ENCODE peak calls at places on chromosomes 12 and 14, in eight cellular contexts. T is heart left ventricle, J is prostate gland, D is transverse colon, O is stomach, V is esophagus squamous epithelium, Q is Peyer's patch, U is ovary. L is an unnamed sample.

GRCh38 chr12:30197392-30198047 is 413.8 kb upstream of the TMTC1 start:
- DNase-seq in D (no peak), V (no peak), Q (no peak), U (no peak), T (no peak), J (no peak), O (no peak), L (no peak)

GRCh38 chr12:114408881-114409795 is 3.2 kb upstream of the TBX5 start:
- DNase-seq in O (no peak), Q (no peak), V (no peak), J (no peak), T (peak), U (no peak), D (no peak), L (no peak)

GRCh38 chr12:75812341-75813018 is 219.1 kb downstream of the PHLDA1 start:
- DNase-seq in Q (no peak), T (no peak), V (no peak), D (no peak), O (no peak), J (no peak), U (no peak), L (no peak)

GRCh38 chr12:4164591-4165558 is 108.7 kb upstream of the CCND2 start:
- DNase-seq in V (no peak), U (peak), Q (peak), D (peak), T (peak), O (peak), J (no peak), L (no peak)

GRCh38 chr14:81256289-81256960 is 35.7 kb upstream of the GTF2A1 start:
- DNase-seq in O (no peak), T (no peak), V (no peak), J (no peak), Q (no peak), U (no peak), D (no peak), L (no peak)

GRCh38 chr14:79758985-79759384 is 452.3 kb downstream of the DIO2 start:
- DNase-seq in U (no peak), D (no peak), Q (no peak), O (no peak), V (no peak), T (no peak), J (no peak), L (no peak)

GRCh38 chr14:77955816-77956796 is 156.2 kb downstream of the ADCK1 start:
- DNase-seq in J (no peak), D (no peak), O (no peak), T (no peak), Q (no peak), U (no peak), V (no peak), L (no peak)

GRCh38 chr14:29716150-29716549 is 211.5 kb downstream of the PRKD1 start:
- DNase-seq in U (no peak), O (no peak), J (no peak), T (no peak), Q (no peak), V (no peak), D (no peak), L (no peak)

GRCh38 chr12:48816148-48816854 is 2.0 kb upstream of the CACNB3 start:
- DNase-seq in U (no peak), V (no peak), D (peak), Q (no peak), O (peak), J (peak), T (no peak), L (no peak)

GRCh38 chr12:93256258-93256969 is 121.3 kb upstream of the NUDT4 start:
- DNase-seq in O (no peak), U (no peak), J (no peak), Q (no peak), T (no peak), V (no peak), D (no peak), L (no peak)

GRCh38 chr14:75301666-75302325 is 23.2 kb downstream of the FOS start:
- DNase-seq in Q (no peak), D (peak), T (peak), J (no peak), V (no peak), U (peak), O (no peak), L (no peak)

GRCh38 chr12:118307069-118307954 is 65.4 kb downstream of the TAOK3 start:
- DNase-seq in D (no peak), U (no peak), J (no peak), T (no peak), V (no peak), O (no peak), Q (no peak), L (no peak)

GRCh38 chr14:58298477-58298879 is at the start of gene ARID4A:
- DNase-seq in J (no peak), D (peak), U (peak), O (peak), T (peak), Q (peak), V (peak), L (no peak)

GRCh38 chr12:63353559-63353958 is 202.6 kb upstream of the AVPR1A start:
- DNase-seq in J (no peak), V (no peak), T (no peak), U (no peak), O (no peak), Q (no peak), D (no peak), L (no peak)

GRCh38 chr12:32036477-32037263 is 70.0 kb upstream of the BICD1 start:
- DNase-seq in U (no peak), D (no peak), T (no peak), J (no peak), O (no peak), Q (no peak), V (no peak), L (no peak)

GRCh38 chr12:50848963-50849362 is 6.2 kb downstream of the TMPRSS12 start:
- DNase-seq in O (no peak), J (no peak), U (no peak), Q (no peak), V (no peak), D (no peak), T (no peak), L (no peak)

GRCh38 chr12:54299515-54300266 is 1.1 kb downstream of the NFE2 start:
- DNase-seq in O (no peak), J (no peak), T (no peak), Q (no peak), U (no peak), D (no peak), V (no peak), L (no peak)

GRCh38 chr14:77616133-77616453 is 344 bp downstream of the SPTLC2 start:
- DNase-seq in U (no peak), J (no peak), T (no peak), D (no peak), Q (no peak), V (no peak), O (no peak), L (no peak)

GRCh38 chr12:52139579-52140062 is 52.2 kb downstream of the KRT80 start:
- DNase-seq in O (peak), T (peak), Q (no peak), U (no peak), J (no peak), D (peak), V (no peak), L (no peak)

GRCh38 chr12:132560421-132560830 is 50.0 kb downstream of the LRCOL1 start:
- DNase-seq in U (peak), T (no peak), J (no peak), O (peak), Q (peak), V (no peak), D (peak), L (no peak)

GRCh38 chr12:132557291-132557968 is 53.0 kb downstream of the LRCOL1 start:
- DNase-seq in U (no peak), Q (no peak), D (no peak), O (no peak), J (no peak), V (no peak), T (no peak), L (no peak)

GRCh38 chr12:132559652-132560420 is 50.5 kb downstream of the LRCOL1 start:
- DNase-seq in J (peak), T (no peak), V (no peak), D (peak), O (peak), Q (peak), U (peak), L (peak)

GRCh38 chr12:132557969-132558856 is 52.2 kb downstream of the LRCOL1 start:
- DNase-seq in Q (peak), V (no peak), D (no peak), J (no peak), U (no peak), O (no peak), T (no peak), L (no peak)

DNA sequence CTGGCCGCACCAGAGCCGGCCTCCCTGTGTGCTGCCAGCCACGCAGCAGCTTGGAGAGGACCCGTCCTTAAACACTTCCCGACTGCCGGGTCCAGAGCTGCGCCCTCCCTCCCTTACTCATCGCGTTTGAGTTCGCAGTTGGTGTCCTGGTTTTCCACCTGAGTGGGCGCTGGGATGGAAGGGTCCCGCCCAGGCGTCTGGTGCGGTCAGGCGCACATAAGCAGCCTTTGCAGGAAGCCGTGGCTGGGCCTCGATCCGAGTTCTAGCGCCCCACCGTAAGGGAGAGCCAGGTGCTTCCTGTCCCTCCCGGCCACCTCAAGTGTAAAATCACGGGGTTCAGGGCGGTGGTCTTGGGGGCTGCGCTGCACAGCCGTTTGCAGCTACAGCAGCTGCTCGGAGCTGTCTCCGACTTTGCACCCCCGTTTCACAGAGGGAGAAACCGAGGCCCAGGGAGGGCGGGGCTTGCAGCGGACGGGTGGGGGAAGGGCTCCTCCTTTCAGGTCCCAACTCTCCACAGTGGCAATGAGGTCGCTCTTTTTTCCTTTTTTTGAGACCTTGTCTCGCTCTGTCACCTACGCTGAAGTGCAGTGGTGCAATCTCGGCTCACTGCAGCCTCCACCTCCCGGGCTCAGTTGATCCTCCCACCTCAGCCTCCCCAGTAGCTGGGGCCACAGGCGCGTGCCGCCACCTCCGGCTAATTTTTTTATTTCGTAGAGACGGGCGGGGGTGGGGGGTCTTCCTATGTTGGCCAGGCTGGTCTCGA is 51.3 kb downstream of the LRCOL1 start:
- DNase-seq in O (no peak), D (no peak), U (no peak), Q (peak), T (no peak), V (no peak), J (no peak), L (no peak)
- H3K4me3 ChIP-seq in O (peak), D (peak), U (peak), Q (peak), T (peak), V (peak), J (peak), L (peak)

DNA sequence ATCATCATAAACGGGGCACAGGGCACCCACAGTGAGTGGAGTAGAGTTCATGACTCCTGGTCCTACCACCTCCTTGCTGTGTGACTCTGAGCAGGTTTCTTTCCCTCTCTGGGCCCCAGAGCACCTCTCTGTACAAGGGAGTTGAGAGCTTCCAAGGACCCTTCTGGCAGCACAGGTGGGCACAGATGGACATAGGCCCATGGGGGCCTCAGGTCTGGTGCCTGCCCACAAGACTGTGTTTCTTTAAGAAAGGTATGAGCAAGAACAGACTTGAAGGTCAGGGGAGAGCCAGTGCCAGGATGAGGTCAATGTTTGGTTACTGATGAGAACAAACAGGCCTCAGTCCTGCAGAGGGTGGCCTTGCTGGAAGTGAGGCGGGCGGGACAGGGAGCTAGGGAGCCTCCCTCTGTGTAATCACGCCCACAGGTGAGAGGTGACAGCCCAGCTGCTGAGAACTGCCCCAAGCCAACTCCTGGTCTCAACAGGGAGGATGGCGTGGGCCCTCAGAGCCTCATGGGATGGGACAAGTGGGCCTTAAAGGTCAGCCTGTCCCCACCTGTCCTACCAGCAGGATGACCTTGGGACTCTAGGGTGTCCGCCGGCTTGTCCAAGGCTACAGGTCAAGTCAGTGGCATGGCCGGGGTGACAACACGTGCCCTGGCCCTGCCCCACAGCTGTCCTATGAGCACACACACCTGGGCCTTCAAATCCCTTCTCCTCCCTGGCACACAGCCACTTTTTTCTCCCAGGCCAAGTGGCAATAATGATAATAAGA is 49.1 kb downstream of the CCDC85C start:
- DNase-seq in J (no peak), D (peak), V (no peak), Q (no peak), T (no peak), O (peak), U (no peak), L (no peak)
- TF ChIP-seq POLR2A in J (no peak), D (no peak), V (no peak), Q (no peak), T (no peak), O (no peak), U (no peak), L (no peak)

GRCh38 chr14:104968153-104968527 is 10.0 kb downstream of the AHNAK2 start:
- DNase-seq in T (peak), D (peak), U (peak), V (no peak), Q (no peak), J (peak), O (peak), L (no peak)

GRCh38 chr14:104969741-104970230 is 8.4 kb downstream of the AHNAK2 start:
- DNase-seq in T (peak), O (no peak), Q (no peak), V (no peak), U (peak), D (no peak), J (no peak), L (no peak)

GRCh38 chr14:104967414-104968152 is 10.6 kb downstream of the AHNAK2 start:
- DNase-seq in Q (no peak), T (peak), D (no peak), O (peak), V (no peak), J (peak), U (peak), L (no peak)

GRCh38 chr14:104970231-104971068 is 7.7 kb downstream of the AHNAK2 start:
- DNase-seq in J (no peak), D (peak), U (peak), O (peak), T (peak), Q (no peak), V (peak), L (peak)

GRCh38 chr14:104968541-104969401 is 9.4 kb downstream of the AHNAK2 start:
- DNase-seq in D (no peak), T (peak), O (no peak), V (no peak), U (peak), J (peak), Q (no peak), L (no peak)
- H3K4me3 ChIP-seq in D (no peak), T (peak), O (peak), V (peak), U (peak), J (peak), Q (peak), L (peak)

DNA sequence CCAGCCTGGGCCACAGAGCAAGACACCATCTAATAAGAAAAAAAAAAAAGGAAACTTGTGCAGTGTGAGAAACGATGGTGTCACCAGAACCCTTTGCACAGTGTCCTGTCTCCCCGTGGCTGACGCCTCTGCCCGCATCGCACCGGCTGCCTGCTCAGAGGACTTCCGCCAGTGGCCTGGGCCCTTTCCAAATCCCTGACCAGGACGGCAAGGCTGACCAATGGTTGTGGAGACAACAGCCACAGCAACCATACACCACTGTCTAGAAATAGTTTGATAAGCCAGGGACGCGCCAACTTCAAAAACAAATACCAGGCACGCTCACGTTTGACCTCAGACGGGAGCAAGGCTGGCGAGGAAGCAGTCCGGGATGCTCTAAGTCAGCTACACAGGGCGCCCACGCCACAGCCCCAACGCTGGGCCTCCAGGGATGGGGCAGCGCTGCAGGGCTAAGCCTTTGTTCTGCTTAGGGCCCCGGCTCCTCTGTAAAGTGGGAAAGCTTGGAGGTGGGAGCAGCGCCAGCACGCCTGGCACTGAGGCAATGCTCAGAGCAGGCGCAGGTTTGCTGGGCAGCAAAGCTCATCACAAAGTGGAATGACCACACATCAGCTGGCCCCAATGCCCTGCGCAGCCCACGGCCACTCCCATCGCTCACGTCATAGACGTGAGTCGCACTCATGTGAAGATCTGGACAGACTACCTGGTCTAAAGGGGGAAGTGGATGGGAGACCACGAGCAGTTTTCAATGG is 12.5 kb downstream of the PGAM5 start:
- DNase-seq in O (no peak), D (no peak), U (no peak), T (peak), J (no peak), Q (no peak), V (no peak), L (no peak)
- TF ChIP-seq POLR2A in O (no peak), D (no peak), U (no peak), T (no peak), J (no peak), Q (no peak), V (no peak), L (no peak)

DNA sequence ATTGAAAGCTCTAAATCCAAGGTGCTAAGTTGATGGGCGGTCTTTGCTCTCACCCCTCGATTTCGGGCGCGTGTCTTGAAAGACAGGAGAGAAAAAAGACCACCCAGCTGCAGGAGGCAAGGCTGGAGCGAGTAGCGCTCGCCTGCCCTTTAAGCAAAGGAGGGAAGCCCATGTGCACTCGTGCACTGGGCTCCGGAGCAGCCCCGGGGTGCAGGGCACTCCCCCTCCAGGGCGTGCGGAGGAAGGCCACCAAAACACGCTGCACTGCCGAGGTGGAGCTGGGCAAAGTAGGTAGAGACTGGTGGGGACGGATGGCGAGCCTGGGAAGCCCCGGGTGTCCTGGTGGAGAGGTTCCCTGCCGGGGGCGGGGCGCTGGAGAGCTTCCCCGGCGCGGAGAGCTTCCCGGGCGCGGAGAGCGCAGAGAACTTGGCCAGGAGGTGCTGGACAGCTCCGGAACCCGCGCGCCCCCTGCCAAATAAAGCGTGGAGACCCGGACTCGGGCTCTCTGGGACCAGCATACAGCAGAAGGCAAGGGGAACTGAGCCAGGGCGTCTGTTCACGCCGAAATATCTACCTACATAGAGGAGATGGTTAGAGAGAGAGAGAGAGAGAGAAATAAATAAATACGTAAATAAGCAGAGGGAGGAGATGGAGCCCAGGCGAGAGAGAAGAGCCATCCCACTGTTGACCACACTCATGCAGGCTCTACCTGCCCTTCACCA is 600 bp upstream of the NELL2 start:
- DNase-seq in O (no peak), V (no peak), J (no peak), T (peak), U (no peak), D (no peak), Q (no peak), L (no peak)
- H3K4me3 ChIP-seq in O (peak), V (peak), J (peak), T (peak), U (peak), D (peak), Q (peak), L (no peak)

DNA sequence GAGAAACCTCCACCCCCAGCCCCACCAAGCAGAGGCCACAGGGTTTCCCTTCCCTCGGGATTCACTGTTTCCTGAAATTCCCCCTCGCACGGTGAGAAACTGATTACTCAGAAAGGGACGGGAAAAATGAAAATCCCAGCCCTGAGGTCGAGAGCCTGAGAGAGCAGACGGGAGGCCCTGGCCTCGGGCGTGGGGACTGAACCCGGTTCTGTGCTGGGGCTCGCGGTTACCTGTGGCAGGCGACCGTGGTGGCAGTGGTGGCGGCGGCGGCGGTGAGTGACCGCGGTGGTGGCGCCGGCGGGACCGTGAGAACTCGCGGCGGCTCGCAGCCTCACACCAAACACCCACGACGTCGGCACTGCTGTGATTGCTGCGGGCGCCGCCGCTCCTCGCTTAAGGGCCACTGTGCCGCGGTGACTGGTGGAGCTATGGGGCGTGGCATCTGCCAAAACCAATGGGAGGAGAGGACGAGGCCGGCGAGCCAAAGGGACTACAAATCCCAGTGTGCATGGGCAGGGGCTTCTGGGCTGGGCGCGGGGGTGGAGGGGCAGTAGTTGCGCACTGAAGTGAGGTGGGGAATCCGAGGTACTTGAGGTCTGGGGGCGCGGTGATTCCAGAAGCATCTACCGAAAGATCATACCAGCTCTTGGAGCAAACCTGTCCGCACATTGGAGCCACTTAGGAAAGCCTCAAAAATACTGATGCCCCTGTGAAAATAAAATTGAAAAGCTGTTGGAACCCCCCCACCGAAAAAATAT is at the start of gene LGMN:
- DNase-seq in D (peak), Q (peak), J (peak), O (peak), U (peak), V (peak), T (peak), L (peak)
- TF ChIP-seq POLR2A in D (peak), Q (peak), J (peak), O (no peak), U (peak), V (no peak), T (peak), L (peak)